ENCODE peak calls at places on chromosomes 13 and 19, in nine cellular contexts. V, K, M, X, D, I, J, H and S are unnamed samples.

GRCh38 chr19:54133312-54133956 is 4.1 kb upstream of the CNOT3 start:
- DNase-seq in V (no peak), K (peak), M (no peak), X (no peak), D (no peak), I (no peak), J (no peak), H (peak), S (peak)

GRCh38 chr19:888615-889385 is 4.2 kb downstream of the MED16 start:
- DNase-seq in V (no peak), K (no peak), M (no peak), X (no peak), D (no peak), I (no peak), J (no peak), H (no peak), S (no peak)

GRCh38 chr13:99572131-99572530 is 70.9 kb downstream of the TM9SF2 start:
- DNase-seq in V (no peak), K (no peak), M (no peak), X (peak), D (no peak), I (no peak), J (no peak), H (no peak), S (no peak)

GRCh38 chr13:106533101-106533939 is 2.1 kb downstream of the EFNB2 start:
- DNase-seq in V (peak), K (peak), M (peak), X (peak), D (no peak), I (no peak), J (no peak), H (peak), S (peak)

GRCh38 chr19:11264452-11265176 is 2.3 kb upstream of the DOCK6 start:
- DNase-seq in V (no peak), K (no peak), M (peak), X (no peak), D (peak), I (peak), J (no peak), H (no peak), S (peak)

GRCh38 chr13:91609353-91609752 is 210.9 kb downstream of the GPC5 start:
- DNase-seq in V (no peak), K (no peak), M (no peak), X (no peak), D (no peak), I (no peak), J (no peak), H (no peak), S (no peak)

GRCh38 chr13:113860051-113860471 is 3.8 kb downstream of the GAS6 start:
- DNase-seq in V (no peak), K (no peak), M (no peak), X (no peak), D (no peak), I (no peak), J (no peak), H (no peak), S (no peak)

GRCh38 chr13:73754727-73755292 is 379.4 kb downstream of the KLF12 start:
- DNase-seq in V (no peak), K (peak), M (no peak), X (peak), D (no peak), I (peak), J (no peak), H (peak), S (peak)

GRCh38 chr19:1764293-1764683 is 11.0 kb downstream of the ONECUT3 start:
- DNase-seq in V (no peak), K (no peak), M (no peak), X (no peak), D (no peak), I (no peak), J (no peak), H (no peak), S (no peak)

GRCh38 chr13:71149498-71150363 is 717.3 kb downstream of the DACH1 start:
- DNase-seq in V (no peak), K (peak), M (no peak), X (no peak), D (no peak), I (no peak), J (no peak), H (no peak), S (peak)

GRCh38 chr13:34358811-34359513 is 541.0 kb downstream of the RFC3 start:
- DNase-seq in V (no peak), K (no peak), M (no peak), X (no peak), D (no peak), I (no peak), J (no peak), H (no peak), S (no peak)

GRCh38 chr13:77918391-77919261 is at the start of gene EDNRB:
- DNase-seq in V (no peak), K (no peak), M (peak), X (no peak), D (peak), I (no peak), J (no peak), H (no peak), S (no peak)

GRCh38 chr19:18021121-18021755 is 13.3 kb downstream of the ARRDC2 start:
- DNase-seq in V (peak), K (no peak), M (peak), X (peak), D (no peak), I (no peak), J (no peak), H (peak), S (no peak)

GRCh38 chr19:17673937-17674799 is 14.0 kb downstream of the UNC13A start:
- DNase-seq in V (no peak), K (no peak), M (no peak), X (no peak), D (no peak), I (no peak), J (no peak), H (no peak), S (no peak)

GRCh38 chr13:23828866-23829265 is 60.3 kb downstream of the MIPEP start:
- DNase-seq in V (no peak), K (no peak), M (no peak), X (no peak), D (no peak), I (no peak), J (no peak), H (no peak), S (no peak)

GRCh38 chr13:33510350-33510749 is 224.8 kb upstream of the STARD13 start:
- DNase-seq in V (no peak), K (no peak), M (no peak), X (no peak), D (no peak), I (no peak), J (no peak), H (no peak), S (no peak)

GRCh38 chr19:29705706-29706105 is 9.4 kb downstream of the C19orf12 start:
- DNase-seq in V (no peak), K (no peak), M (no peak), X (no peak), D (no peak), I (no peak), J (no peak), H (no peak), S (no peak)

GRCh38 chr13:33193428-33193974 is 92.1 kb downstream of the STARD13 start:
- DNase-seq in V (no peak), K (no peak), M (no peak), X (no peak), D (no peak), I (no peak), J (no peak), H (no peak), S (no peak)

GRCh38 chr13:90502762-90503161 is 844.7 kb upstream of the MIR17HG start:
- DNase-seq in V (no peak), K (no peak), M (no peak), X (no peak), D (no peak), I (no peak), J (no peak), H (no peak), S (no peak)

GRCh38 chr13:48896312-48896711 is 79.4 kb upstream of the FNDC3A start:
- DNase-seq in V (no peak), K (no peak), M (no peak), X (no peak), D (no peak), I (no peak), J (no peak), H (peak), S (no peak)

GRCh38 chr19:41785653-41786052 is 10.7 kb upstream of the CEACAM3 start:
- DNase-seq in V (peak), K (peak), M (peak), X (peak), D (peak), I (peak), J (peak), H (peak), S (peak)

GRCh38 chr13:112688560-112689497 is 1.0 kb upstream of the ATP11A start:
- DNase-seq in V (peak), K (no peak), M (no peak), X (no peak), D (no peak), I (peak), J (no peak), H (no peak), S (no peak)

GRCh38 chr13:113927661-113928581 is 46.0 kb downstream of the C13orf46 start:
- DNase-seq in V (no peak), K (no peak), M (no peak), X (no peak), D (no peak), I (no peak), J (no peak), H (no peak), S (no peak)

GRCh38 chr19:50333737-50334617 is 4.8 kb upstream of the KCNC3 start:
- DNase-seq in V (peak), K (peak), M (peak), X (no peak), D (no peak), I (peak), J (peak), H (peak), S (peak)